ENCODE peak calls at places on chromosomes 5 and 9, in six cellular contexts. E is choroid plexus epithelial cell, O is left ventricle myocardium inferior, J is AG04450, C is chondrocyte, G is fibroblast of pulmonary artery. Z is an unnamed sample.

GRCh38 chr9:1522219-1522767 is 472.1 kb downstream of the DMRT2 start:
- DNase-seq in C (no peak), E (no peak), O (no peak), G (no peak), J (no peak), Z (peak; percentile 45)

GRCh38 chr5:163915481-163915961 is 410.1 kb downstream of the MAT2B start:
- DNase-seq in E (peak; percentile 74), C (no peak), G (peak; percentile 32), J (peak; percentile 6), O (no peak), Z (peak; percentile 88)

GRCh38 chr5:5418006-5418405 is 4.5 kb upstream of the ICE1 start:
- DNase-seq in E (no peak), G (no peak), J (no peak), C (no peak), O (no peak), Z (no peak)

GRCh38 chr9:125755340-125755739 is 8.2 kb downstream of the PBX3 start:
- DNase-seq in J (no peak), O (no peak), E (no peak), C (no peak), G (no peak), Z (no peak)

GRCh38 chr5:35513612-35514011 is 104.1 kb upstream of the SPEF2 start:
- DNase-seq in O (no peak), C (no peak), G (no peak), J (no peak), E (no peak), Z (no peak)

GRCh38 chr5:56910123-56910951 is 941 bp downstream of the SETD9 start:
- DNase-seq in O (peak; percentile 53), G (no peak), E (no peak), C (no peak), J (peak; percentile 34), Z (peak; percentile 79)

GRCh38 chr5:93677344-93678021 is 63.9 kb downstream of the POU5F2 start:
- DNase-seq in J (peak; percentile 85), C (no peak), E (peak; percentile 96), O (peak; percentile 21), G (peak; percentile 90), Z (no peak)

GRCh38 chr5:41527201-41527779 is 16.9 kb upstream of the PLCXD3 start:
- DNase-seq in E (peak; percentile 96), C (no peak), J (peak; percentile 84), O (peak; percentile 24), G (peak; percentile 100), Z (no peak)

GRCh38 chr5:94785111-94785510 is 166.6 kb downstream of the SLF1 start:
- DNase-seq in G (peak; percentile 8), J (no peak), C (no peak), E (peak; percentile 20), O (no peak), Z (no peak)

GRCh38 chr9:131174681-131175239 is 49.4 kb downstream of the NUP214 start:
- DNase-seq in O (no peak), G (no peak), J (no peak), C (no peak), E (no peak), Z (peak; percentile 32)

GRCh38 chr5:94562327-94562971 is 56.0 kb downstream of the KIAA0825 start:
- DNase-seq in C (no peak), J (no peak), O (no peak), E (no peak), G (no peak), Z (no peak)

GRCh38 chr9:133341369-133342082 is 5.5 kb upstream of the SURF6 start:
- DNase-seq in G (no peak), J (no peak), O (peak; percentile 62), C (no peak), E (no peak), Z (no peak)

GRCh38 chr5:6837519-6838110 is 124.4 kb downstream of the TENT4A start:
- DNase-seq in G (no peak), O (no peak), J (no peak), E (peak; percentile 3), C (no peak), Z (peak; percentile 22)
- TF ChIP-seq CTCF in G (peak; percentile 48), O (peak; percentile 55), J (peak; percentile 60), E (peak; percentile 57), C (peak; percentile 72), Z (peak; percentile 66)

DNA sequence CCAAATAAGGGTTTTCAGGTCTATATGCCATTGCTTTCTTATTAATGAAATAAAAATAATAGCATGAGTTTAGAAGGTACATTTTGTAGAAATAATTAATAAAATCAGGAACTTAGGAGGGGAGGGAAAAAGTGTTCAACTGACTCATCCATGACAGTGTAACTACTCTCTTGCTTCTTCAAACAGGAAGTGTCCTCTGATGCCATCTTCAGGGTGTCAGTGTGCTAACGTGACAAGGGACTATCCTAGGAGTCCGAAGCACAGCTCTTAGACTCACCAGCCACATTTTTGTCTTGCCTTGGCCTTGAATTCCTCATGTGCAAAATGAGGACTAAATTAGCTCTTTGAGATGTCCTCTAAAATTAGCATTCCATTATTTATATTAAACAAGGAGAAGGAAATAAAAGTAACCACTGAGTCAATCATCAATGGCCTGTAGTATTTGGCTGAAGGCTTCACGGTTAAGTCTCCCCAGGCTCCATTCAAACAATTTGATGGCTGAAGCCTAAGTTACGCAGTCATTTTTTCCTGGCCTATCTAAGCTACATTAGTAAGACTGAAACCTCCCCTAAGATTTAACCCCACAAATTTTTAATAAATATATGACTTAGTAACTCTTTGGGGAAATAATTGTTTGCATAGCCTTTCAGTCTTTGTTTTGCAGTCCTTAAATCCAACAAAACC is 151.1 kb downstream of the ARL15 start:
- DNase-seq in G (no peak), E (peak; percentile 29), O (no peak), J (no peak), C (no peak), Z (no peak)
- TF ChIP-seq CTCF in G (no peak), E (no peak), O (no peak), J (no peak), C (peak; percentile 51), Z (no peak)

GRCh38 chr9:109414125-109414785 is 83.9 kb downstream of the PTPN3 start:
- DNase-seq in C (no peak), O (no peak), E (no peak), G (no peak), J (no peak), Z (peak; percentile 55)
- TF ChIP-seq CTCF in C (no peak), O (no peak), E (no peak), G (no peak), J (no peak), Z (no peak)

GRCh38 chr9:108134501-108135128 is 645.0 kb upstream of the KLF4 start:
- DNase-seq in C (no peak), J (no peak), G (no peak), E (no peak), O (no peak), Z (no peak)
- TF ChIP-seq CTCF in C (no peak), J (no peak), G (no peak), E (no peak), O (no peak), Z (no peak)

GRCh38 chr5:81389015-81389414 is 4.9 kb downstream of the ACOT12 start:
- DNase-seq in C (no peak), E (no peak), O (no peak), G (no peak), J (no peak), Z (no peak)

GRCh38 chr5:81397169-81397568 is 3.2 kb upstream of the ACOT12 start:
- DNase-seq in O (no peak), C (no peak), E (peak; percentile 56), G (peak; percentile 67), J (no peak), Z (no peak)

GRCh38 chr5:81393783-81394718 is at the start of gene ACOT12:
- DNase-seq in J (no peak), O (no peak), G (peak; percentile 24), C (peak; percentile 77), E (peak; percentile 30), Z (no peak)

GRCh38 chr5:81395262-81395661 is 1.3 kb upstream of the ACOT12 start:
- DNase-seq in E (no peak), C (no peak), G (no peak), J (no peak), O (no peak), Z (no peak)

GRCh38 chr5:81393430-81393782 is 528 bp downstream of the ACOT12 start:
- DNase-seq in G (no peak), E (no peak), J (no peak), O (no peak), C (no peak), Z (no peak)
- TF ChIP-seq CTCF in G (no peak), E (no peak), J (no peak), O (no peak), C (peak; percentile 26), Z (no peak)

GRCh38 chr9:13487936-13488335 is 208.4 kb upstream of the MPDZ start:
- DNase-seq in G (no peak), E (no peak), C (no peak), O (no peak), J (no peak), Z (no peak)

GRCh38 chr9:13487498-13487897 is 208.0 kb upstream of the MPDZ start:
- DNase-seq in J (no peak), O (no peak), C (no peak), G (no peak), E (no peak), Z (no peak)

GRCh38 chr9:13484186-13484585 is 204.7 kb upstream of the MPDZ start:
- DNase-seq in O (no peak), E (no peak), G (no peak), C (no peak), J (no peak), Z (no peak)

GRCh38 chr9:13487071-13487470 is 207.6 kb upstream of the MPDZ start:
- DNase-seq in C (no peak), O (no peak), E (no peak), G (no peak), J (no peak), Z (no peak)

DNA sequence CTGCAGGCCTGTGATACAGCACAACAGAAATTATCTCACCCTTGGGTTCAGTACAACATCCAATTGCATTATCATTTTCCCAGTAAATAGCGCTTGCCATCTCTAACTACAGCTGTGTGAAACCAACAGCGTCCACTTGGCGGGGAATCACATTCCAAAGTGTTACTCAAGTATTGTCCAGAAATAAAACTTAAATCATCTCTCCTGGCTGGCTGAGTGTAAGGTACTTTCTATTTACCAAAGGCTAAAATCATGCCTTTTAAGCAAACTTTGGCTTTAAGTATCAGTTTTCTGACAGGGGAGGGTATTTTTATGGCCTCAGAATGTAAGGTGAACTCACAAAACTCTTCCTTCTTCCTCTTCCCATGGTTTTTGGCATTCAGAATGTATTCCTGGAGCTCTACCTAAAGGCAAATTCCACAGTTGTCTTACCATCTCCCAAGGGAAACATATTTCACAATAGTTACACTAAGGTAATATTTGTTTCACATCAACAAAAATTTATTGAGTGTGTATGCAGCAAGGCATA is 205.6 kb upstream of the MPDZ start:
- DNase-seq in J (no peak), C (no peak), O (peak; percentile 55), E (peak; percentile 90), G (peak; percentile 95), Z (no peak)
- TF ChIP-seq CTCF in J (no peak), C (peak; percentile 45), O (peak; percentile 44), E (peak; percentile 25), G (peak; percentile 32), Z (no peak)